ENCODE peak calls at places on chromosomes 3 and 15, in eight cellular contexts. S is stomach, Z is esophagus muscularis mucosa, T is SK-N-SH, N is ovary, O is sigmoid colon, Q is transverse colon, X is HepG2. D is an unnamed sample.

GRCh38 chr3:123661973-123662372 is 77.1 kb upstream of the HACD2 start:
- DNase-seq in O (no peak), X (no peak), Z (no peak), N (no peak), Q (no peak), S (no peak), T (no peak), D (no peak)

GRCh38 chr15:71083349-71083748 is 31.9 kb upstream of the THSD4 start:
- DNase-seq in X (no peak), T (no peak), N (no peak), Q (no peak), S (no peak), Z (no peak), O (no peak), D (no peak)

GRCh38 chr3:121942116-121942786 is 48.0 kb downstream of the SLC15A2 start:
- DNase-seq in N (no peak), T (no peak), O (no peak), Q (peak; percentile 57), S (no peak), X (no peak), Z (no peak), D (no peak)

GRCh38 chr3:126926684-126927404 is 56.1 kb upstream of the PLXNA1 start:
- DNase-seq in N (peak; percentile 80), O (peak; percentile 79), X (no peak), Z (no peak), S (no peak), T (no peak), Q (no peak), D (peak; percentile 38)

GRCh38 chr3:188432826-188433525 is 279.0 kb downstream of the LPP start:
- DNase-seq in Q (no peak), X (no peak), N (no peak), S (peak; percentile 45), O (no peak), T (no peak), Z (no peak), D (no peak)

GRCh38 chr3:32453346-32453745 is 49.3 kb downstream of the CMTM6 start:
- DNase-seq in Z (peak; percentile 19), X (no peak), S (no peak), O (no peak), Q (no peak), T (no peak), N (no peak), D (no peak)

GRCh38 chr3:135792174-135792573 is 173.4 kb upstream of the PPP2R3A start:
- DNase-seq in Z (no peak), X (no peak), Q (no peak), N (no peak), S (no peak), O (no peak), T (no peak), D (no peak)

GRCh38 chr15:67701669-67702068 is 123.6 kb upstream of the SKOR1 start:
- DNase-seq in O (no peak), N (no peak), T (no peak), Q (no peak), S (no peak), X (no peak), Z (no peak), D (no peak)

GRCh38 chr3:13016726-13017255 is 56.4 kb downstream of the IQSEC1 start:
- DNase-seq in X (no peak), S (no peak), T (no peak), O (peak; percentile 34), Q (peak; percentile 1), Z (no peak), N (no peak), D (no peak)

GRCh38 chr3:197711973-197712707 is 24.6 kb downstream of the RUBCN start:
- DNase-seq in O (peak; percentile 96), X (peak; percentile 28), S (peak; percentile 77), Z (peak; percentile 96), T (peak; percentile 72), Q (peak; percentile 87), N (peak; percentile 91), D (peak; percentile 73)

GRCh38 chr15:67836477-67836876 is 3.4 kb downstream of the RNU6-1 start:
- DNase-seq in N (peak; percentile 66), O (peak; percentile 63), Z (no peak), X (no peak), S (peak; percentile 60), T (peak; percentile 76), Q (peak; percentile 62), D (no peak)

GRCh38 chr15:74338676-74339075 is 28.8 kb downstream of the CYP11A1 start:
- DNase-seq in T (no peak), Z (no peak), N (no peak), O (no peak), X (no peak), S (no peak), Q (no peak), D (no peak)
- TF ChIP-seq EP300 in T (no peak), Z (no peak), N (no peak), O (no peak), X (no peak), S (no peak), Q (no peak), D (no peak)

GRCh38 chr3:20353286-20353685 is 167.3 kb upstream of the SGO1 start:
- DNase-seq in N (no peak), Q (no peak), S (no peak), T (no peak), X (no peak), Z (no peak), O (no peak), D (no peak)
- TF ChIP-seq CTCF in N (no peak), Q (no peak), S (no peak), T (no peak), X (no peak), Z (no peak), O (no peak), D (no peak)

GRCh38 chr3:185162634-185163033 is 9.8 kb upstream of the C3orf70 start:
- DNase-seq in Z (no peak), S (no peak), Q (no peak), X (no peak), N (no peak), O (no peak), T (no peak), D (no peak)
- H3K27me3 ChIP-seq in Z (no peaks in the 10 kb centered on the region), S (no peaks in the 10 kb centered on the region), Q (no peaks in the 10 kb centered on the region), X (peaks cover 24% of the 10 kb centered on the region), N (no peaks in the 10 kb centered on the region), O (no peaks in the 10 kb centered on the region), T (no peaks in the 10 kb centered on the region), D (no peaks in the 10 kb centered on the region)

GRCh38 chr3:157127831-157128767 is 31.8 kb downstream of the CCNL1 start:
- DNase-seq in S (peak; percentile 37), Z (peak; percentile 91), O (peak; percentile 69), X (peak; percentile 78), Q (no peak), T (no peak), N (peak; percentile 67), D (no peak)

GRCh38 chr3:157125101-157125500 is 34.8 kb downstream of the CCNL1 start:
- DNase-seq in O (no peak), Q (no peak), N (no peak), Z (no peak), T (no peak), S (no peak), X (no peak), D (no peak)

GRCh38 chr3:157128771-157129671 is 30.9 kb downstream of the CCNL1 start:
- DNase-seq in Q (peak; percentile 77), O (no peak), T (no peak), Z (peak; percentile 91), S (peak; percentile 75), N (no peak), X (peak; percentile 40), D (no peak)

GRCh38 chr3:157126365-157126764 is 33.6 kb downstream of the CCNL1 start:
- DNase-seq in Z (peak; percentile 21), Q (no peak), N (no peak), X (no peak), S (no peak), O (no peak), T (no peak), D (no peak)

DNA sequence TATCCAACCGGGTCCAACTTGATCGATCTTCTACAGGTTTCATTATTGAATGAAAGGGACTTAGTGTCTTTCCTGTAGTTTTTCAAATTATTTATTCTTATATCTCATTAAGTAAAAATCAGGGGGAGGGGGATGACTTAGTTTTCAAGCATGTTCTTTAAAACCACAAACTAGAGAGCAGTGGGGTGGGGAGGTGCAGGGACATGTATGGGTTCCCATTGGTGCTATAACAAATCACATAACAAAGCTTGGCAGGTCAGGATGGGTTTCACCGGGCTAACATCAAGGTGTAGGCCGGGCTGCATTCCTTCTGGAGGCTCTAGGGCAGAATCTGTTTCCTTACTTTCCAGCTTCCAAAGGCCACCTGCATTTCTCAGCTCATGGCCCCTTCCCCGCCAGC is 32.7 kb downstream of the CCNL1 start:
- DNase-seq in Z (peak; percentile 42), N (no peak), X (no peak), T (no peak), S (no peak), O (no peak), Q (no peak), D (no peak)
- TF ChIP-seq EP300 in Z (no peak), N (no peak), X (no peak), T (no peak), S (no peak), O (no peak), Q (no peak), D (no peak)

D was measured in tibial nerve.